ENCODE peak calls at places on chromosome 13, in six cellular contexts. S, C, J, B, H and X are unnamed samples.

GRCh38 chr13:25170554-25171107 is 1.5 kb downstream of the AMER2 start:
- DNase-seq in S (no peak), C (peak), J (no peak), B (no peak), H (peak), X (no peak)

GRCh38 chr13:85828094-85828684 is 29.0 kb upstream of the SLITRK6 start:
- DNase-seq in S (no peak), C (peak), J (peak), B (no peak), H (peak), X (peak)

GRCh38 chr13:63625869-63626268 is 2210.2 kb upstream of the PCDH20 start:
- DNase-seq in S (no peak), C (peak), J (peak), B (no peak), H (peak), X (peak)

GRCh38 chr13:60343978-60344377 is 53.0 kb upstream of the TDRD3 start:
- DNase-seq in S (no peak), C (no peak), J (no peak), B (no peak), H (no peak), X (no peak)

GRCh38 chr13:95865080-95865597 is 188.1 kb downstream of the UGGT2 start:
- DNase-seq in S (no peak), C (no peak), J (no peak), B (no peak), H (peak), X (no peak)

GRCh38 chr13:80235559-80236296 is 105.2 kb downstream of the SPRY2 start:
- DNase-seq in S (no peak), C (peak), J (peak), B (no peak), H (peak), X (peak)

GRCh38 chr13:29522044-29522685 is 73.3 kb downstream of the SLC7A1 start:
- DNase-seq in S (no peak), C (no peak), J (no peak), B (no peak), H (peak), X (peak)

GRCh38 chr13:36154567-36155231 is 23.5 kb upstream of the DCLK1 start:
- DNase-seq in S (peak), C (peak), J (no peak), B (no peak), H (peak), X (no peak)

GRCh38 chr13:111326621-111326965 is 6.2 kb downstream of the TEX29 start:
- DNase-seq in S (no peak), C (no peak), J (no peak), B (no peak), H (no peak), X (no peak)

GRCh38 chr13:91726666-91727065 is 328.2 kb downstream of the GPC5 start:
- DNase-seq in S (no peak), C (no peak), J (no peak), B (no peak), H (no peak), X (no peak)

DNA sequence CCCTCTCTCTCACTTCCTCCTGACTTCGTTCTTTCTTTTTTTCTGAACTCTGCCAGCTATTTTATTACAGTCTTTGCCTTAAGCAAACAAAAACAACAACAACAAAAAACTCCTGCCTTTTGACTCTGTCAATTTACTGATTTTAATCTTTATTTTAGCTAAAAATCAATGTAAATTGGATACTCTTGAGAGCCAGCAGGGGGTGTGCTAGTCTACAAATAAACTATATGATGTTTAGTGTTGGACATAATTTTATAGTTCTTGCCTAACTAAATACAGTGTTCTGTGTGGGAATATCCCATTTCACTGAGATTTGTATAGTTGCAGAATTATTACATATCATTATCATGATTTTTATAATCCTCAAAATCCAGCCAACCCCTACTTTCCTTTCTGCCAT is 1199.9 kb upstream of the SPRY2 start:
- DNase-seq in S (no peak), C (peak), J (peak), B (no peak), H (peak), X (no peak)
- TF ChIP-seq CTCF in S (no peak), C (peak), J (peak), B (no peak), H (peak), X (no peak)

GRCh38 chr13:76884571-76885202 is 1.5 kb downstream of the KCTD12 start:
- DNase-seq in S (no peak), C (peak), J (peak), B (no peak), H (peak), X (peak)

GRCh38 chr13:76886292-76887061 is at the start of gene KCTD12:
- DNase-seq in S (peak), C (peak), J (peak), B (peak), H (peak), X (peak)

GRCh38 chr13:76886005-76886291 is 257 bp downstream of the KCTD12 start:
- DNase-seq in S (no peak), C (no peak), J (no peak), B (no peak), H (no peak), X (no peak)

GRCh38 chr13:76884167-76884566 is 2.0 kb downstream of the KCTD12 start:
- DNase-seq in S (peak), C (peak), J (peak), B (no peak), H (peak), X (peak)

GRCh38 chr13:76885203-76886004 is 801 bp downstream of the KCTD12 start:
- DNase-seq in S (peak), C (peak), J (peak), B (peak), H (peak), X (peak)
- TF ChIP-seq CTCF in S (peak), C (peak), J (peak), B (no peak), H (peak), X (peak)

GRCh38 chr13:113452942-113453901 is at the start of gene ADPRHL1:
- DNase-seq in S (peak), C (no peak), J (no peak), B (no peak), H (no peak), X (no peak)
- TF ChIP-seq CTCF in S (no peak), C (no peak), J (no peak), B (no peak), H (no peak), X (no peak)

DNA sequence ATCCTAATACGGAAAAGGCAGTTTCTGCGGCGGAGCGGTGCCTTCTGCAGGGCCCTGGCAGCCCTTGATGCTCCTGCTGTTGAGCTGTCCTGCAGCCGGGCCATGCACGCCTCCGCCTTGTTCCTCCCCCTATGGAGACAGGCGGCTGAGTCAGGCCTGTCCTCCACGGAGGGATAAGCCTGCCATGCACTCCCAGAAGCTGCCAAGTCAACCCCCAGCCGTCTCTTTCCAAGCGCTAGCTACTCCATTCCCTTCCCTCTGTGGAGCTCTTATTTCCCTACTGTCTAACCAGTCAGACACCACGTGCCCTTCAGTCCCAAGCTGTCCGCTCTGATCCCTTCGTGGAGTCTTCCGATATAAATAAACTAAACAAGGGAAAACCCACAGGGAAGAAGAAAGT is 197.0 kb downstream of the COL4A1 start:
- DNase-seq in S (peak), C (peak), J (no peak), B (no peak), H (peak), X (peak)
- TF ChIP-seq CTCF in S (no peak), C (no peak), J (no peak), B (no peak), H (no peak), X (no peak)

DNA sequence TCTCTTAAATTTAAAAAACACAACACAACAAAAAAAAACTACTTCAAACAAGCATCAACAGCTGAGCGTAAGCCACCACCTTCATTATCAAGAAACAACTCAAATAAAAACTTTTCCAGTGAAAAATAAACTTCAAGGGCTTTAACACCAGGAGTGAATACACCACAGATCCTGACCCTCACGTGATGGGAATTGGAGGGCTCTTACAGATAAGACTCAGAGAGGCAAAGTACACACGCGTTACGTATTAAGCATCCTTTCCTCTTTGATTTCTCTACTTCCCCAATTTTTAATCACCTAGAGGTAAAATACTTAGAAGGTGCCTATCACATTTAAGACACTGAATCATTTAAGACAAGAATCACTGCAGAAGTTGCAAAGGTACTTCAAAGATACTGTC is 588 bp upstream of the STARD13 start:
- DNase-seq in S (no peak), C (no peak), J (no peak), B (no peak), H (peak), X (peak)
- TF ChIP-seq CTCF in S (no peak), C (no peak), J (no peak), B (no peak), H (no peak), X (no peak)

GRCh38 chr13:51687928-51688714 is 103.9 kb downstream of the WDFY2 start:
- DNase-seq in S (no peak), C (no peak), J (no peak), B (no peak), H (no peak), X (no peak)

GRCh38 chr13:51681037-51681678 is 96.9 kb downstream of the WDFY2 start:
- DNase-seq in S (no peak), C (peak), J (peak), B (no peak), H (peak), X (peak)

GRCh38 chr13:51683537-51684050 is 99.3 kb downstream of the WDFY2 start:
- DNase-seq in S (no peak), C (no peak), J (no peak), B (no peak), H (no peak), X (no peak)

GRCh38 chr13:51682691-51683090 is 98.4 kb downstream of the WDFY2 start:
- DNase-seq in S (no peak), C (no peak), J (no peak), B (no peak), H (peak), X (peak)

DNA sequence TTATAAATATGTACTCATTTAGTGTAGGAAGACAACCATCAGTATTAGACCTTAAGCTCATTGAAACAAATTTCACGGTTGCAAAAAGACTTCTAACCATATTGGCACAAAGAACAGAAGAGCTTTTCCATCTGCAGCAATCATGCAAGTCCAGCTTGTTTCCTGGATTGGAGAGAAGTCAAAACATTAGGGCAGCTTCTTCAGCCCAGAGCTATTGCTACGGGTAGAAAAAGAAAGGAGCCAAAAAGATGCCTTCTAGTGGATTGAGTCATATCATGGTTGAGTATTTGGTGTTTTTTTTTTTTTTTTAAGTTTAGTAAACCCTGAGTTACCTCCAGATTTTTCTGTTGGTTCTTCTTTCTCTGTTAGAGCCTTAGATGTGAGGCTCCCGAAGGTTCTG is 99.8 kb downstream of the WDFY2 start:
- DNase-seq in S (no peak), C (no peak), J (no peak), B (no peak), H (peak), X (peak)
- TF ChIP-seq CTCF in S (no peak), C (no peak), J (no peak), B (no peak), H (no peak), X (no peak)

DNA sequence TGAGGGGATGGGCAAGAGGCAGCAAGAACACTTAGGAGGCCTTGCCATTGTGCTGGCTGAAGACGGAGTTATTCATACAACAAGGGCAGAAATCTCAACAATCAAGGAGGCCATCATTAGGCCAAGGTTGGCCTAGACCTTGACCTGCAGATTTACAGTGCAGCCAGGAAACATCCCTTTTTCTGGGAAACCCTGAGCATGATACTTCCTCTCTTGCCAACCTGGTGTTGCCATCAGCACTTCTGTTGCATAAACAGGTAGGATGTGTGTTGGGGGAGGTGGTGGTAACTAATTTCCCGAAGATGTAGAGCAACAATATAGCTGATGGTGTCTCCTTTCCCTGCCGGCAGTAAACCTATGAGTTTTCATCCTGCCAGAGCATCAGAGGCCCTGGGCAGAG is 8.0 kb downstream of the TMEM272 start:
- DNase-seq in S (no peak), C (no peak), J (no peak), B (no peak), H (no peak), X (no peak)
- TF ChIP-seq CTCF in S (no peak), C (no peak), J (no peak), B (no peak), H (no peak), X (no peak)